ENCODE peak calls at places on chromosomes 12 and 14, in seven cellular contexts. One of them, this sample, is unnamed. For H3K4me1, the result is how much of the 10 kb centered on the place peaks cover.

GRCh38 chr12:12017798-12018197 is 52.9 kb upstream of the BCL2L14 start:
- DNase-seq in thoracic aorta: no peak
- DNase-seq in esophagus squamous epithelium: no peak
- DNase-seq in neural progenitor cell: peak
- DNase-seq in naive thymus-derived CD4-positive, alpha-beta T cell: no peak
- DNase-seq in Panc1: no peak
- DNase-seq in left ventricle myocardium inferior: no peak
- DNase-seq in this sample: no peak

GRCh38 chr12:113190761-113191160 is 5.2 kb downstream of the RITA1 start:
- DNase-seq in naive thymus-derived CD4-positive, alpha-beta T cell: no peak
- DNase-seq in Panc1: no peak
- DNase-seq in neural progenitor cell: peak
- DNase-seq in esophagus squamous epithelium: no peak
- DNase-seq in thoracic aorta: no peak
- DNase-seq in left ventricle myocardium inferior: no peak
- DNase-seq in this sample: no peak

GRCh38 chr12:123546281-123546680 is 12.8 kb upstream of the RILPL1 start:
- DNase-seq in thoracic aorta: no peak
- DNase-seq in left ventricle myocardium inferior: no peak
- DNase-seq in esophagus squamous epithelium: no peak
- DNase-seq in naive thymus-derived CD4-positive, alpha-beta T cell: no peak
- DNase-seq in neural progenitor cell: no peak
- DNase-seq in Panc1: no peak
- DNase-seq in this sample: no peak

GRCh38 chr12:44053550-44054243 is 217.8 kb downstream of the TMEM117 start:
- DNase-seq in esophagus squamous epithelium: no peak
- DNase-seq in neural progenitor cell: no peak
- DNase-seq in Panc1: no peak
- DNase-seq in naive thymus-derived CD4-positive, alpha-beta T cell: no peak
- DNase-seq in thoracic aorta: peak
- DNase-seq in left ventricle myocardium inferior: no peak
- DNase-seq in this sample: no peak

GRCh38 chr14:69712637-69713088 is 54.3 kb upstream of the SRSF5 start:
- DNase-seq in neural progenitor cell: peak
- DNase-seq in esophagus squamous epithelium: no peak
- DNase-seq in naive thymus-derived CD4-positive, alpha-beta T cell: no peak
- DNase-seq in left ventricle myocardium inferior: peak
- DNase-seq in thoracic aorta: no peak
- DNase-seq in Panc1: no peak
- DNase-seq in this sample: peak

GRCh38 chr14:64119535-64119934 is 174.6 kb downstream of the ESR2 start:
- DNase-seq in Panc1: no peak
- DNase-seq in naive thymus-derived CD4-positive, alpha-beta T cell: no peak
- DNase-seq in esophagus squamous epithelium: no peak
- DNase-seq in neural progenitor cell: no peak
- DNase-seq in thoracic aorta: no peak
- DNase-seq in left ventricle myocardium inferior: no peak
- DNase-seq in this sample: no peak

GRCh38 chr14:67607646-67608045 is 7.6 kb upstream of the PIGH start:
- DNase-seq in esophagus squamous epithelium: no peak
- DNase-seq in Panc1: no peak
- DNase-seq in neural progenitor cell: no peak
- DNase-seq in left ventricle myocardium inferior: no peak
- DNase-seq in thoracic aorta: no peak
- DNase-seq in naive thymus-derived CD4-positive, alpha-beta T cell: no peak
- DNase-seq in this sample: no peak

GRCh38 chr12:122985590-122986257 is 5.2 kb downstream of the ARL6IP4 start:
- DNase-seq in esophagus squamous epithelium: no peak
- DNase-seq in left ventricle myocardium inferior: no peak
- DNase-seq in thoracic aorta: no peak
- DNase-seq in Panc1: no peak
- DNase-seq in neural progenitor cell: no peak
- DNase-seq in naive thymus-derived CD4-positive, alpha-beta T cell: no peak
- DNase-seq in this sample: no peak

GRCh38 chr12:63103489-63104131 is 47.4 kb downstream of the AVPR1A start:
- DNase-seq in left ventricle myocardium inferior: no peak
- DNase-seq in thoracic aorta: no peak
- DNase-seq in Panc1: peak
- DNase-seq in naive thymus-derived CD4-positive, alpha-beta T cell: no peak
- DNase-seq in neural progenitor cell: peak
- DNase-seq in esophagus squamous epithelium: no peak
- DNase-seq in this sample: peak

GRCh38 chr14:92513966-92514843 is 624 bp downstream of the RIN3 start:
- DNase-seq in left ventricle myocardium inferior: no peak
- DNase-seq in esophagus squamous epithelium: no peak
- DNase-seq in naive thymus-derived CD4-positive, alpha-beta T cell: peak
- DNase-seq in neural progenitor cell: peak
- DNase-seq in Panc1: no peak
- DNase-seq in thoracic aorta: no peak
- DNase-seq in this sample: no peak

GRCh38 chr14:71460091-71460490 is 472.1 kb upstream of the RGS6 start:
- DNase-seq in neural progenitor cell: no peak
- DNase-seq in Panc1: no peak
- DNase-seq in esophagus squamous epithelium: no peak
- DNase-seq in thoracic aorta: no peak
- DNase-seq in naive thymus-derived CD4-positive, alpha-beta T cell: no peak
- DNase-seq in left ventricle myocardium inferior: no peak
- DNase-seq in this sample: no peak

GRCh38 chr12:69108024-69108423 is 131.3 kb upstream of the CPSF6 start:
- DNase-seq in thoracic aorta: no peak
- DNase-seq in naive thymus-derived CD4-positive, alpha-beta T cell: no peak
- DNase-seq in Panc1: no peak
- DNase-seq in left ventricle myocardium inferior: no peak
- DNase-seq in esophagus squamous epithelium: no peak
- DNase-seq in neural progenitor cell: no peak
- DNase-seq in this sample: no peak

GRCh38 chr12:38141239-38141638 is 175.3 kb upstream of the ALG10B start:
- DNase-seq in Panc1: no peak
- DNase-seq in thoracic aorta: no peak
- DNase-seq in esophagus squamous epithelium: no peak
- DNase-seq in neural progenitor cell: no peak
- DNase-seq in left ventricle myocardium inferior: no peak
- DNase-seq in naive thymus-derived CD4-positive, alpha-beta T cell: no peak
- DNase-seq in this sample: no peak

GRCh38 chr14:91891721-91892220 is 24.4 kb upstream of the TC2N start:
- DNase-seq in naive thymus-derived CD4-positive, alpha-beta T cell: no peak
- DNase-seq in esophagus squamous epithelium: no peak
- DNase-seq in thoracic aorta: no peak
- DNase-seq in Panc1: no peak
- DNase-seq in neural progenitor cell: no peak
- DNase-seq in left ventricle myocardium inferior: no peak
- DNase-seq in this sample: no peak

GRCh38 chr14:89598548-89599186 is 181.6 kb upstream of the FOXN3 start:
- DNase-seq in thoracic aorta: no peak
- DNase-seq in Panc1: no peak
- DNase-seq in esophagus squamous epithelium: no peak
- DNase-seq in naive thymus-derived CD4-positive, alpha-beta T cell: no peak
- DNase-seq in neural progenitor cell: no peak
- DNase-seq in left ventricle myocardium inferior: no peak
- DNase-seq in this sample: no peak

GRCh38 chr12:4145990-4146859 is 127.3 kb upstream of the CCND2 start:
- DNase-seq in esophagus squamous epithelium: no peak
- DNase-seq in Panc1: no peak
- DNase-seq in neural progenitor cell: no peak
- DNase-seq in naive thymus-derived CD4-positive, alpha-beta T cell: peak
- DNase-seq in left ventricle myocardium inferior: no peak
- DNase-seq in thoracic aorta: no peak
- DNase-seq in this sample: peak

GRCh38 chr14:105074601-105075053 is 9.4 kb upstream of the GPR132 start:
- DNase-seq in esophagus squamous epithelium: no peak
- DNase-seq in Panc1: no peak
- DNase-seq in left ventricle myocardium inferior: no peak
- DNase-seq in neural progenitor cell: peak
- DNase-seq in thoracic aorta: no peak
- DNase-seq in naive thymus-derived CD4-positive, alpha-beta T cell: no peak
- DNase-seq in this sample: no peak

GRCh38 chr14:75548544-75548943 is 26.3 kb downstream of the BATF start:
- DNase-seq in naive thymus-derived CD4-positive, alpha-beta T cell: no peak
- DNase-seq in thoracic aorta: no peak
- DNase-seq in left ventricle myocardium inferior: no peak
- DNase-seq in Panc1: no peak
- DNase-seq in neural progenitor cell: no peak
- DNase-seq in esophagus squamous epithelium: no peak
- DNase-seq in this sample: no peak

GRCh38 chr12:124465473-124465872 is 101.9 kb downstream of the NCOR2 start:
- DNase-seq in esophagus squamous epithelium: no peak
- DNase-seq in neural progenitor cell: no peak
- DNase-seq in left ventricle myocardium inferior: no peak
- DNase-seq in naive thymus-derived CD4-positive, alpha-beta T cell: no peak
- DNase-seq in thoracic aorta: no peak
- DNase-seq in Panc1: no peak
- DNase-seq in this sample: no peak

GRCh38 chr12:116880817-116881324 is 370 bp downstream of the HRK start:
- DNase-seq in Panc1: no peak
- DNase-seq in left ventricle myocardium inferior: peak
- DNase-seq in naive thymus-derived CD4-positive, alpha-beta T cell: peak
- DNase-seq in neural progenitor cell: peak
- DNase-seq in thoracic aorta: no peak
- DNase-seq in esophagus squamous epithelium: no peak
- DNase-seq in this sample: no peak

GRCh38 chr14:99538733-99539132 is 57.5 kb downstream of the CCNK start:
- DNase-seq in thoracic aorta: no peak
- DNase-seq in neural progenitor cell: no peak
- DNase-seq in Panc1: no peak
- DNase-seq in naive thymus-derived CD4-positive, alpha-beta T cell: no peak
- DNase-seq in left ventricle myocardium inferior: no peak
- DNase-seq in esophagus squamous epithelium: no peak
- DNase-seq in this sample: no peak

GRCh38 chr14:99535908-99536778 is 54.9 kb downstream of the CCNK start:
- DNase-seq in neural progenitor cell: no peak
- DNase-seq in left ventricle myocardium inferior: no peak
- DNase-seq in esophagus squamous epithelium: no peak
- DNase-seq in thoracic aorta: no peak
- DNase-seq in Panc1: no peak
- DNase-seq in naive thymus-derived CD4-positive, alpha-beta T cell: no peak
- DNase-seq in this sample: no peak

GRCh38 chr14:99539503-99539902 is 58.3 kb downstream of the CCNK start:
- DNase-seq in esophagus squamous epithelium: no peak
- DNase-seq in thoracic aorta: no peak
- DNase-seq in left ventricle myocardium inferior: no peak
- DNase-seq in Panc1: no peak
- DNase-seq in neural progenitor cell: no peak
- DNase-seq in naive thymus-derived CD4-positive, alpha-beta T cell: no peak
- DNase-seq in this sample: no peak

GRCh38 chr14:99537399-99537798 is 56.2 kb downstream of the CCNK start:
- DNase-seq in thoracic aorta: no peak
- DNase-seq in neural progenitor cell: peak
- DNase-seq in naive thymus-derived CD4-positive, alpha-beta T cell: no peak
- DNase-seq in Panc1: no peak
- DNase-seq in esophagus squamous epithelium: no peak
- DNase-seq in left ventricle myocardium inferior: peak
- DNase-seq in this sample: no peak

GRCh38 chr14:99538275-99538674 is 57.1 kb downstream of the CCNK start:
- DNase-seq in neural progenitor cell: no peak
- DNase-seq in esophagus squamous epithelium: no peak
- DNase-seq in naive thymus-derived CD4-positive, alpha-beta T cell: no peak
- DNase-seq in thoracic aorta: no peak
- DNase-seq in left ventricle myocardium inferior: no peak
- DNase-seq in Panc1: no peak
- DNase-seq in this sample: no peak
- H3K27ac ChIP-seq in neural progenitor cell: no peak
- H3K27ac ChIP-seq in esophagus squamous epithelium: peak
- H3K27ac ChIP-seq in naive thymus-derived CD4-positive, alpha-beta T cell: no peak
- H3K27ac ChIP-seq in thoracic aorta: no peak
- H3K27ac ChIP-seq in left ventricle myocardium inferior: peak
- H3K27ac ChIP-seq in Panc1: peak
- H3K27ac ChIP-seq in this sample: no peak

GRCh38 chr14:99763527-99764221 is 29.5 kb upstream of the EML1 start:
- DNase-seq in neural progenitor cell: no peak
- DNase-seq in left ventricle myocardium inferior: no peak
- DNase-seq in naive thymus-derived CD4-positive, alpha-beta T cell: no peak
- DNase-seq in esophagus squamous epithelium: no peak
- DNase-seq in Panc1: no peak
- DNase-seq in thoracic aorta: no peak
- DNase-seq in this sample: no peak

GRCh38 chr14:99758915-99759545 is 34.2 kb upstream of the EML1 start:
- DNase-seq in esophagus squamous epithelium: no peak
- DNase-seq in thoracic aorta: no peak
- DNase-seq in Panc1: no peak
- DNase-seq in neural progenitor cell: no peak
- DNase-seq in naive thymus-derived CD4-positive, alpha-beta T cell: no peak
- DNase-seq in left ventricle myocardium inferior: no peak
- DNase-seq in this sample: no peak

GRCh38 chr14:99758121-99758871 is 34.9 kb upstream of the EML1 start:
- DNase-seq in left ventricle myocardium inferior: no peak
- DNase-seq in neural progenitor cell: peak
- DNase-seq in esophagus squamous epithelium: no peak
- DNase-seq in naive thymus-derived CD4-positive, alpha-beta T cell: no peak
- DNase-seq in Panc1: no peak
- DNase-seq in thoracic aorta: no peak
- DNase-seq in this sample: no peak

GRCh38 chr14:99759546-99759925 is 33.7 kb upstream of the EML1 start:
- DNase-seq in neural progenitor cell: no peak
- DNase-seq in esophagus squamous epithelium: no peak
- DNase-seq in naive thymus-derived CD4-positive, alpha-beta T cell: no peak
- DNase-seq in left ventricle myocardium inferior: no peak
- DNase-seq in Panc1: no peak
- DNase-seq in thoracic aorta: no peak
- DNase-seq in this sample: no peak

DNA sequence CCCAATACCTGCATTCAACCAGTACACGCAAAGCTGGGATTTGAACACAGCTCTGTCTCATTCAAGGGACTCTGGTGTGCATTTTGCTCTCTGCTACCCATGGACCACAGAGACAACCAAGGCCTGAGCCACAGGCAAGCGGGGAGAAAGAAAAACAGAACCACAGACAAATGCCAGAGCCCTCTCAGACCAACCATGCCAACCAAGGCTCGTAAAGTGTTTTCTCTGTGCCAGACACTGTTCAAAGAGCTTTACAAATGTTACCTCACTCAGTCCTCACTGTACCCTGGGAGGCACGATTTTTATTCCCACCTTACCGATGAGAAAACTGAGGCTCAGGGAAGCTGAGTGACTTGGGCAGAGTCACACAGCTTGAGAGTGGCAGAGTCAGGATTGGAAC is 32.4 kb upstream of the EML1 start:
- DNase-seq in Panc1: no peak
- DNase-seq in left ventricle myocardium inferior: no peak
- DNase-seq in neural progenitor cell: no peak
- DNase-seq in esophagus squamous epithelium: no peak
- DNase-seq in thoracic aorta: no peak
- DNase-seq in naive thymus-derived CD4-positive, alpha-beta T cell: no peak
- DNase-seq in this sample: no peak
- H3K4me1 ChIP-seq in Panc1: under half
- H3K4me1 ChIP-seq in left ventricle myocardium inferior: half or more
- H3K4me1 ChIP-seq in neural progenitor cell: under half
- H3K4me1 ChIP-seq in esophagus squamous epithelium: under half
- H3K4me1 ChIP-seq in thoracic aorta: under half
- H3K4me1 ChIP-seq in naive thymus-derived CD4-positive, alpha-beta T cell: under half
- H3K4me1 ChIP-seq in this sample: under half

GRCh38 chr12:132953771-132954170 is 2.3 kb downstream of the ZNF605 start:
- DNase-seq in esophagus squamous epithelium: no peak
- DNase-seq in thoracic aorta: no peak
- DNase-seq in neural progenitor cell: no peak
- DNase-seq in Panc1: no peak
- DNase-seq in naive thymus-derived CD4-positive, alpha-beta T cell: no peak
- DNase-seq in left ventricle myocardium inferior: no peak
- DNase-seq in this sample: no peak
- H3K4me3 ChIP-seq in esophagus squamous epithelium: no peak
- H3K4me3 ChIP-seq in thoracic aorta: no peak
- H3K4me3 ChIP-seq in neural progenitor cell: no peak
- H3K4me3 ChIP-seq in Panc1: no peak
- H3K4me3 ChIP-seq in naive thymus-derived CD4-positive, alpha-beta T cell: no peak
- H3K4me3 ChIP-seq in left ventricle myocardium inferior: no peak
- H3K4me3 ChIP-seq in this sample: no peak

GRCh38 chr12:121203482-121203881 is 6.4 kb upstream of the P2RX4 start:
- DNase-seq in naive thymus-derived CD4-positive, alpha-beta T cell: no peak
- DNase-seq in neural progenitor cell: no peak
- DNase-seq in Panc1: no peak
- DNase-seq in thoracic aorta: no peak
- DNase-seq in left ventricle myocardium inferior: no peak
- DNase-seq in esophagus squamous epithelium: no peak
- DNase-seq in this sample: no peak
- H3K27ac ChIP-seq in naive thymus-derived CD4-positive, alpha-beta T cell: no peak
- H3K27ac ChIP-seq in neural progenitor cell: no peak
- H3K27ac ChIP-seq in Panc1: no peak
- H3K27ac ChIP-seq in thoracic aorta: no peak
- H3K27ac ChIP-seq in left ventricle myocardium inferior: no peak
- H3K27ac ChIP-seq in esophagus squamous epithelium: no peak
- H3K27ac ChIP-seq in this sample: no peak